ENCODE peak calls at places on chromosome X, in seven cellular contexts. D is HCT116, K is HEK293T, A is WTC11, G is K562, L is H1, W is GM12878. Z is an unnamed sample.

GRCh38 chrX:134898450-134898849 is 92.3 kb upstream of the SMIM10 start:
- DNase-seq in D (no peak), K (no peak), A (no peak), G (no peak), L (no peak), W (no peak), Z (no peak)

GRCh38 chrX:64152857-64153256 is 52.7 kb downstream of the AMER1 start:
- DNase-seq in D (no peak), K (no peak), A (peak), G (no peak), L (peak), W (no peak), Z (peak)

GRCh38 chrX:78712381-78712780 is 35.1 kb upstream of the LPAR4 start:
- DNase-seq in D (no peak), K (no peak), A (no peak), G (no peak), L (no peak), W (no peak), Z (no peak)

GRCh38 chrX:153549807-153550206 is 32.4 kb downstream of the ATP2B3 start:
- DNase-seq in D (no peak), K (no peak), A (peak), G (no peak), L (peak), W (no peak), Z (no peak)

GRCh38 chrX:55663584-55663983 is 40.4 kb downstream of the FOXR2 start:
- DNase-seq in D (no peak), K (no peak), A (no peak), G (no peak), L (no peak), W (no peak), Z (no peak)

GRCh38 chrX:108139303-108139702 is 47.7 kb downstream of the ATG4A start:
- DNase-seq in D (no peak), K (peak), A (peak), G (peak), L (no peak), W (no peak), Z (no peak)

GRCh38 chrX:49019599-49020249 is 17.7 kb upstream of the GRIPAP1 start:
- DNase-seq in D (no peak), K (no peak), A (no peak), G (no peak), L (no peak), W (no peak), Z (peak)

GRCh38 chrX:135434258-135435138 is 12.8 kb downstream of the SMIM10L2A start:
- DNase-seq in D (no peak), K (no peak), A (no peak), G (no peak), L (no peak), W (no peak), Z (no peak)

GRCh38 chrX:115449742-115450141 is 111.2 kb upstream of the PLS3 start:
- DNase-seq in D (no peak), K (no peak), A (no peak), G (no peak), L (no peak), W (no peak), Z (peak)

GRCh38 chrX:75968293-75968692 is 183.2 kb upstream of the MAGEE2 start:
- DNase-seq in D (peak), K (peak), A (peak), G (no peak), L (peak), W (no peak), Z (peak)

GRCh38 chrX:111164728-111165127 is 68.7 kb downstream of the PAK3 start:
- DNase-seq in D (no peak), K (peak), A (no peak), G (peak), L (no peak), W (no peak), Z (no peak)

GRCh38 chrX:47540754-47541538 is 20.1 kb upstream of the ARAF start:
- DNase-seq in D (peak), K (peak), A (peak), G (peak), L (peak), W (no peak), Z (peak)

GRCh38 chrX:45198706-45199105 is 2.0 kb downstream of the DIPK2B start:
- DNase-seq in D (no peak), K (no peak), A (no peak), G (no peak), L (no peak), W (no peak), Z (no peak)

GRCh38 chrX:71910526-71911022 is at the start of gene NHSL2:
- DNase-seq in D (no peak), K (peak), A (peak), G (no peak), L (peak), W (no peak), Z (no peak)

GRCh38 chrX:23820235-23820782 is 37.3 kb downstream of the SAT1 start:
- DNase-seq in D (peak), K (no peak), A (no peak), G (no peak), L (no peak), W (no peak), Z (no peak)

GRCh38 chrX:143634701-143635442 is 1.0 kb downstream of the SLITRK4 start:
- DNase-seq in D (no peak), K (no peak), A (no peak), G (no peak), L (no peak), W (no peak), Z (no peak)

GRCh38 chrX:12901486-12901885 is 4.9 kb upstream of the TLR8 start:
- DNase-seq in D (peak), K (peak), A (peak), G (peak), L (peak), W (no peak), Z (peak)

GRCh38 chrX:10633722-10634121 is 13.3 kb upstream of the MID1 start:
- DNase-seq in D (peak), K (peak), A (no peak), G (peak), L (no peak), W (no peak), Z (no peak)

GRCh38 chrX:22686138-22686541 is 313.6 kb upstream of the DDX53 start:
- DNase-seq in D (no peak), K (no peak), A (peak), G (no peak), L (no peak), W (no peak), Z (no peak)

GRCh38 chrX:19563746-19564145 is 48.4 kb upstream of the MAP3K15 start:
- DNase-seq in D (no peak), K (no peak), A (no peak), G (no peak), L (no peak), W (no peak), Z (no peak)

GRCh38 chrX:49250578-49250977 is 13.9 kb downstream of the FOXP3 start:
- DNase-seq in D (no peak), K (no peak), A (no peak), G (no peak), L (no peak), W (no peak), Z (no peak)

GRCh38 chrX:38961936-38962335 is 160.7 kb downstream of the MID1IP1 start:
- DNase-seq in D (no peak), K (no peak), A (no peak), G (no peak), L (no peak), W (no peak), Z (no peak)

GRCh38 chrX:56763556-56764152 is 34.6 kb downstream of the NBDY start:
- DNase-seq in D (no peak), K (peak), A (no peak), G (no peak), L (peak), W (no peak), Z (peak)
- TF ChIP-seq SP1 in D (no peak), K (no peak), A (no peak), G (no peak), L (no peak), W (peak), Z (no peak)

GRCh38 chrX:147916375-147916968 is 4.8 kb downstream of the FMR1 start:
- DNase-seq in D (no peak), K (no peak), A (no peak), G (no peak), L (no peak), W (no peak), Z (no peak)

GRCh38 chrX:147920161-147920666 is 8.5 kb downstream of the FMR1 start:
- DNase-seq in D (no peak), K (no peak), A (no peak), G (no peak), L (no peak), W (no peak), Z (no peak)

GRCh38 chrX:147914609-147915008 is 2.9 kb downstream of the FMR1 start:
- DNase-seq in D (no peak), K (no peak), A (no peak), G (no peak), L (no peak), W (no peak), Z (no peak)

GRCh38 chrX:147913570-147913969 is 1.9 kb downstream of the FMR1 start:
- DNase-seq in D (no peak), K (no peak), A (no peak), G (no peak), L (no peak), W (no peak), Z (no peak)

GRCh38 chrX:147917700-147918694 is 6.3 kb downstream of the FMR1 start:
- DNase-seq in D (no peak), K (no peak), A (no peak), G (peak), L (no peak), W (peak), Z (no peak)
- TF ChIP-seq SP1 in D (no peak), K (no peak), A (no peak), G (no peak), L (no peak), W (no peak), Z (no peak)

GRCh38 chrX:140132937-140133336 is 167.6 kb upstream of the CXorf66 start:
- DNase-seq in D (no peak), K (no peak), A (peak), G (no peak), L (no peak), W (no peak), Z (no peak)
- TF ChIP-seq SP1 in D (no peak), K (no peak), A (no peak), G (no peak), L (peak), W (no peak), Z (no peak)

GRCh38 chrX:11759461-11760311 is 1.6 kb downstream of the MSL3 start:
- DNase-seq in D (peak), K (peak), A (peak), G (peak), L (no peak), W (peak), Z (peak)
- TF ChIP-seq SP1 in D (peak), K (no peak), A (no peak), G (no peak), L (peak), W (peak), Z (no peak)